ENCODE peak calls at places on chromosomes 1 and 21, in six cellular contexts. K, H, R, Q, F and V are unnamed samples.

GRCh38 chr1:161364332-161364731 is 3.3 kb downstream of the CFAP126 start:
- DNase-seq in K (no peak), H (no peak), R (no peak), Q (no peak), F (no peak), V (no peak)

GRCh38 chr1:75615664-75616435 is 4.9 kb upstream of the SLC44A5 start:
- DNase-seq in R (peak; percentile 23), Q (no peak), H (no peak), K (no peak), F (peak; percentile 60), V (no peak)

GRCh38 chr1:226061793-226062557 is 541 bp upstream of the H3-3A start:
- DNase-seq in H (peak; percentile 66), R (peak; percentile 47), K (peak; percentile 82), F (peak; percentile 94), Q (peak; percentile 44), V (peak; percentile 35)

GRCh38 chr1:21035794-21036193 is 140.9 kb downstream of the EIF4G3 start:
- DNase-seq in H (no peak), K (no peak), R (no peak), Q (no peak), F (no peak), V (no peak)

GRCh38 chr1:43980255-43981134 is 1.5 kb downstream of the B4GALT2 start:
- DNase-seq in F (no peak), R (no peak), K (no peak), H (no peak), Q (no peak), V (no peak)

GRCh38 chr1:208127791-208128408 is 116.3 kb downstream of the PLXNA2 start:
- DNase-seq in F (no peak), H (no peak), K (peak; percentile 66), R (no peak), Q (no peak), V (no peak)

GRCh38 chr1:151968058-151968457 is 25.6 kb downstream of the S100A10 start:
- DNase-seq in K (peak; percentile 73), H (peak; percentile 32), F (peak; percentile 53), R (peak; percentile 80), Q (no peak), V (no peak)

GRCh38 chr21:39087238-39087975 is 95.8 kb downstream of the PSMG1 start:
- DNase-seq in R (no peak), K (peak; percentile 15), Q (no peak), F (no peak), H (no peak), V (no peak)

GRCh38 chr21:46325073-46325912 is 1.3 kb downstream of the PCNT start:
- DNase-seq in F (peak; percentile 64), K (peak; percentile 49), Q (no peak), R (peak; percentile 48), H (peak; percentile 41), V (peak; percentile 31)

GRCh38 chr1:230108580-230108979 is 41.5 kb downstream of the GALNT2 start:
- DNase-seq in H (no peak), F (no peak), Q (no peak), K (no peak), R (no peak), V (no peak)